ENCODE peak calls at places on chromosomes 1 and 21, in five cellular contexts. C is brain microvascular endothelial cell; X is mammary epithelial cell; H is naive thymus-derived CD4-positive, alpha-beta T cell; M is fibroblast of lung. I is an unnamed sample.

GRCh38 chr1:10868599-10868965 is 72.1 kb upstream of the CASZ1 start:
- DNase-seq in M (no peak), X (no peak), H (no peak), C (no peak), I (no peak)

GRCh38 chr1:31657972-31658510 is 13.4 kb upstream of the PEF1 start:
- DNase-seq in H (no peak), M (no peak), C (no peak), X (no peak), I (no peak)

GRCh38 chr1:46582972-46583371 is 21.1 kb downstream of the MKNK1 start:
- DNase-seq in X (no peak), C (no peak), H (no peak), M (no peak), I (no peak)

GRCh38 chr1:37995773-37996379 is 6.1 kb upstream of the SF3A3 start:
- DNase-seq in C (peak; percentile 67), X (no peak), M (peak; percentile 96), H (peak; percentile 56), I (peak; percentile 86)

GRCh38 chr21:45328198-45329087 is 40.7 kb upstream of the POFUT2 start:
- DNase-seq in H (no peak), M (no peak), C (no peak), X (no peak), I (peak; percentile 51)

GRCh38 chr1:174640783-174641182 is 193.0 kb downstream of the GPR52 start:
- DNase-seq in C (no peak), H (no peak), M (no peak), X (no peak), I (no peak)

GRCh38 chr1:225225681-225226080 is 202.2 kb downstream of the LBR start:
- DNase-seq in C (no peak), X (no peak), M (no peak), H (no peak), I (no peak)

GRCh38 chr1:8212443-8212920 is 105.4 kb upstream of the SLC45A1 start:
- DNase-seq in H (no peak), M (no peak), X (no peak), C (no peak), I (no peak)

GRCh38 chr1:184385863-184386262 is 966 bp upstream of the C1orf21 start:
- DNase-seq in C (no peak), H (no peak), X (no peak), M (no peak), I (no peak)

GRCh38 chr1:109084563-109085517 is 5.7 kb upstream of the TMEM167B start:
- DNase-seq in X (peak; percentile 66), H (no peak), C (peak; percentile 49), M (no peak), I (no peak)

GRCh38 chr1:228989676-228989991 is 254.4 kb downstream of the RHOU start:
- DNase-seq in H (no peak), C (no peak), M (no peak), X (no peak), I (no peak)
- H3K27ac ChIP-seq in H (no peak overlapping the region), C (no peak overlapping the region), M (no peak overlapping the region), X (no peak overlapping the region), I (no peak overlapping the region)

DNA sequence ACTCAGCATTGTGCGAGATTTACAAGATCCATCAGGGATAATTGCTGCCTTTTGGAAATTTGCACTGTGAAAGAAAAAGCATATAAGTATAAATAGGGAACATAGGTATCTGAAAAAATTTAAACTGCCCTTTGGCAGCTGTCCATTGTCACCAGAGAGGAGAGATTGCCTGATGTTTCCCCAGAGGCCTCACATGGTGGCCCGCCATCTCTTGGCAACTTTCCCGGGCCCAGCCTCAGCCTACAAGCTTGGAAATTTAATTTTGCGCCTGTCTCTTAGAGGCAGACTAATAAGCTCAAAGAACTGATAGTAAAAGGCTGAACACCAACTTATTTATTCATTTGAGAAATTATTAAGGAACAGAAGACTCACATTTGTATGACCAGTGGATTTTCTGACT is 120.8 kb downstream of the MAP3K21 start:
- DNase-seq in H (no peak), M (no peak), C (no peak), X (no peak), I (no peak)
- H3K27ac ChIP-seq in H (no peak overlapping the region), M (no peak overlapping the region), C (no peak overlapping the region), X (no peak overlapping the region), I (no peak overlapping the region)

DNA sequence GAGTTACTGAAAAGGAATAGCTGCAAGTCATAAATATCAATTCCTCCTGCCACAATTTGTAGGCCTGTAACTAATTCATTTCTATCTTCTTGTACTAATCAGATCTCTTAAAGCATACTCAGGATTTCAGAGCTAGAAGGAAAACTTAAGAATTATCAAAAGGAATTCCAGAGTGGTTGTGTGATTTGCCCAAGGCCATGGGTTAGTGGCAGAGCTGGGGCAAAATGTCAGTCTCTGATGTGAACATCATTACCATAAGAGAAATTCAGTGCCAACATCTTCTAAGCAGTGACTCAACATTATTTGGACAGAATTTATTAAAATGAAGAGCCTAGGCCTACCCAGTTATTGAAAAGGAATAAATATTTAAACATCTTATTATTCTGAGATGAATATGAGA is 14.4 kb downstream of the ST6GALNAC5 start:
- DNase-seq in H (no peak), X (no peak), C (no peak), M (no peak), I (no peak)
- H3K27ac ChIP-seq in H (no peak overlapping the region), X (no peak overlapping the region), C (no peak overlapping the region), M (no peak overlapping the region), I (no peak overlapping the region)

GRCh38 chr1:223712856-223713494 is 636 bp downstream of the CAPN2 start:
- DNase-seq in M (no peak), H (peak; percentile 72), C (no peak), X (no peak), I (peak; percentile 42)

GRCh38 chr1:223714849-223715709 is 2.7 kb downstream of the CAPN2 start:
- DNase-seq in H (no peak), M (peak; percentile 91), C (peak; percentile 89), X (peak; percentile 93), I (peak; percentile 52)

GRCh38 chr1:223715710-223716103 is 3.4 kb downstream of the CAPN2 start:
- DNase-seq in H (no peak), C (no peak), M (no peak), X (no peak), I (no peak)

GRCh38 chr1:223713546-223714420 is 1.4 kb downstream of the CAPN2 start:
- DNase-seq in M (no peak), C (no peak), H (no peak), X (peak; percentile 68), I (no peak)

DNA sequence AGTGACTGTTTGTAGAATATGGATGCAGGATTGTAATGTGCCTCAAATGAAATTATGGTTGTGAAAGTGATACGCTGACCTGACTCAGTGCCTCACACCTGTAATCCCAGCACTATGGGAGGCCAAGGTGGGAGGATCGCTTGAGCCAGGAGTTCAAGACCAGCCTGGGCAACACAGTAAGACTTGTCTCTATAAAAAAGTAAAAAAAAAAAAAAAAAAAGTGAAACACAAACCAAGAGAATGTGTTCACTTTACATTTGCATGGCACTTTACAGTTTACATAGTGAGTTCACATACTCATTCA is 2.0 kb downstream of the CAPN2 start:
- DNase-seq in X (no peak), C (no peak), H (no peak), M (no peak), I (no peak)
- H3K27ac ChIP-seq in X (peak overlapping the region; percentile 87), C (peak overlapping the region; percentile 95), H (peak overlapping the region; percentile 83), M (peak overlapping the region; percentile 94), I (no peak overlapping the region)

DNA sequence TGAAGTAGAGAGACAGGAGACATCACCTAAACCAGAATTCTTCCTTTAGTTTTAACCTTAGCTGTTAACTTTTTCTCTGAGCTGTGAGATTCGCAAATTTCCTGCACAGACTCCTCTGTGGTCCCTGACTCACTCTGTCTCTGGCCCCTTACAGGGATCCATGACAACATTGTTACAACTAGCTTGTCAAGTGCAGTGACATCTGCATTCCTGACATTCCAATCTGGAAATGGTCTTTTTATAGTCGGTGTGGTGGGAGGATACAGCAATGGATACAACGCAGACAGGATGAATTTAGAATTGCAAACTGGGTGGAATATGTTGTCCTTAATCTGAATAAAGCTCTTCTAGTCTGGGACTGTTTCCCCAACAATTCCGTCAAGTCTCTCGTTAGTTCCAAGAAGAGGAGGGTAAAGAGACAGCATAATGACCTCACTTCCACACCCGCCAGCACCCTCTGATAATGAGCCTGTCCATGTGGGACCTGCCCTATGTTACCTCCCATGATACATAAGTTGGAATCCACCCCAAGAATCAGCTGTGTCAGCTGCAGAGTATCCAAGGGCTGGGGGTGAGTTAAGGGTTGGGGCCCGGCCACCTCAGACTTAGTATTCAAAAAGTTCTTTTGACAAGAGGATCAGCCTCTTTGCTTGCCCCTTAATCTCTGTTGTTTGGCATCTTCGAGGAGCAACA is 49.4 kb downstream of the ILDR2 start:
- DNase-seq in X (no peak), H (no peak), M (no peak), C (peak; percentile 88), I (no peak)
- H3K27ac ChIP-seq in X (no peak overlapping the region), H (no peak overlapping the region), M (no peak overlapping the region), C (peak overlapping the region; percentile 18), I (no peak overlapping the region)

GRCh38 chr21:43919871-43920801 is 55.1 kb downstream of the AGPAT3 start:
- DNase-seq in M (no peak), C (no peak), X (no peak), H (no peak), I (no peak)

GRCh38 chr21:43923391-43923790 is 58.4 kb downstream of the AGPAT3 start:
- DNase-seq in X (no peak), M (peak; percentile 19), H (no peak), C (no peak), I (no peak)

GRCh38 chr21:43921602-43921978 is 56.6 kb downstream of the AGPAT3 start:
- DNase-seq in H (no peak), X (no peak), M (no peak), C (no peak), I (no peak)

GRCh38 chr21:43922949-43923348 is 57.9 kb downstream of the AGPAT3 start:
- DNase-seq in H (no peak), X (no peak), C (no peak), M (no peak), I (no peak)

GRCh38 chr21:43921979-43922945 is 57.2 kb downstream of the AGPAT3 start:
- DNase-seq in M (no peak), H (peak; percentile 40), X (no peak), C (peak; percentile 4), I (no peak)
- H3K27ac ChIP-seq in M (no peak overlapping the region), H (peak overlapping the region; percentile 70), X (no peak overlapping the region), C (no peak overlapping the region), I (no peak overlapping the region)

GRCh38 chr1:228737613-228738012 is 2.3 kb downstream of the RHOU start:
- DNase-seq in M (peak; percentile 12), H (no peak), C (no peak), X (no peak), I (no peak)
- H3K27ac ChIP-seq in M (no peak overlapping the region), H (no peak overlapping the region), C (no peak overlapping the region), X (no peak overlapping the region), I (peak overlapping the region; percentile 4)

GRCh38 chr1:180026556-180026955 is 71.9 kb downstream of the CEP350 start:
- DNase-seq in C (peak; percentile 23), M (peak; percentile 19), X (peak; percentile 28), H (no peak), I (no peak)
- H3K27ac ChIP-seq in C (peak overlapping the region; percentile 44), M (no peak overlapping the region), X (no peak overlapping the region), H (no peak overlapping the region), I (no peak overlapping the region)

DNA sequence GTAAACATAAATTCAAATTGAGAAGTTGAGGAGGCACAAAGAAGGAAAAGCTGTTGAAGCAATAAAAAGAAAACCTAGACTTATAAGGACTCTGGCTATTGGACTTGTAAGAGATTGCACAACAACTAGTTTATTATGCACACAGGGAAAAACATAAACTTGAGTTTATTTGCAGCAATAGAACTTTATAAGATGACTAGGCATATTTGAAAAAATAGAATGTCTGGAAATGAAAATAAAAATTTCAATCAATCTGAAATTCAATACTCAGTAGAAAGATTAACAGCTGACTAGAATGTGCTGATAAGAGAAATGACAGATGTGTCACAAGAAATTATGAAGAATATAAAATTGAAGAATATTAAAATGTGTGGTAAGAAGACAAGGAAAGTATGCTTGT is 505.4 kb upstream of the ZP4 start:
- DNase-seq in C (no peak), M (no peak), X (no peak), H (no peak), I (no peak)
- H3K27ac ChIP-seq in C (no peak overlapping the region), M (no peak overlapping the region), X (no peak overlapping the region), H (no peak overlapping the region), I (no peak overlapping the region)

I was measured in ovary.